ENCODE peak calls at places on chromosomes 16 and 17, in eight cellular contexts. One of them, this sample, is unnamed.
A peak's percentile ranks its signal among the peaks of the same experiment; 100 is the strongest.

GRCh38 chr16:81449241-81449640 is 4.6 kb downstream of the CMIP start:
- DNase-seq in AG20443: no peak
- DNase-seq in NCI-H345: no peak
- DNase-seq in WTC11: no peak
- DNase-seq in progenitor cell of endocrine pancreas: no peak
- DNase-seq in stimulated activated CD8-positive, alpha-beta memory T cell treated with anti-CD3 and anti-CD28 coated beads, Interleukin-2, amount 100 ng/mL, for 1 hour: no peak
- DNase-seq in right atrium auricular region: no peak
- DNase-seq in AG09319: no peak
- DNase-seq in this sample: no peak

GRCh38 chr16:86899757-86900156 is 321.4 kb downstream of the FOXL1 start:
- DNase-seq in NCI-H345: no peak
- DNase-seq in AG09319: no peak
- DNase-seq in progenitor cell of endocrine pancreas: no peak
- DNase-seq in AG20443: no peak
- DNase-seq in WTC11: no peak
- DNase-seq in right atrium auricular region: no peak
- DNase-seq in stimulated activated CD8-positive, alpha-beta memory T cell treated with anti-CD3 and anti-CD28 coated beads, Interleukin-2, amount 100 ng/mL, for 1 hour: no peak
- DNase-seq in this sample: no peak

GRCh38 chr16:49019081-49019633 is 262.5 kb downstream of the CBLN1 start:
- DNase-seq in WTC11: peak; percentile 41
- DNase-seq in progenitor cell of endocrine pancreas: no peak
- DNase-seq in NCI-H345: no peak
- DNase-seq in right atrium auricular region: no peak
- DNase-seq in AG20443: no peak
- DNase-seq in AG09319: no peak
- DNase-seq in stimulated activated CD8-positive, alpha-beta memory T cell treated with anti-CD3 and anti-CD28 coated beads, Interleukin-2, amount 100 ng/mL, for 1 hour: no peak
- DNase-seq in this sample: no peak

GRCh38 chr17:76414334-76415295 is 30.2 kb downstream of the SPHK1 start:
- DNase-seq in AG09319: peak; percentile 47
- DNase-seq in WTC11: no peak
- DNase-seq in stimulated activated CD8-positive, alpha-beta memory T cell treated with anti-CD3 and anti-CD28 coated beads, Interleukin-2, amount 100 ng/mL, for 1 hour: no peak
- DNase-seq in right atrium auricular region: peak; percentile 83
- DNase-seq in progenitor cell of endocrine pancreas: no peak
- DNase-seq in NCI-H345: peak; percentile 81
- DNase-seq in AG20443: peak; percentile 67
- DNase-seq in this sample: no peak

GRCh38 chr17:70318061-70318460 is 148.7 kb downstream of the KCNJ2 start:
- DNase-seq in stimulated activated CD8-positive, alpha-beta memory T cell treated with anti-CD3 and anti-CD28 coated beads, Interleukin-2, amount 100 ng/mL, for 1 hour: no peak
- DNase-seq in progenitor cell of endocrine pancreas: no peak
- DNase-seq in AG09319: no peak
- DNase-seq in WTC11: no peak
- DNase-seq in NCI-H345: no peak
- DNase-seq in right atrium auricular region: no peak
- DNase-seq in AG20443: peak; percentile 48
- DNase-seq in this sample: no peak

GRCh38 chr17:33438136-33438535 is 145.0 kb upstream of the ASIC2 start:
- DNase-seq in progenitor cell of endocrine pancreas: no peak
- DNase-seq in right atrium auricular region: no peak
- DNase-seq in AG09319: no peak
- DNase-seq in AG20443: no peak
- DNase-seq in WTC11: no peak
- DNase-seq in stimulated activated CD8-positive, alpha-beta memory T cell treated with anti-CD3 and anti-CD28 coated beads, Interleukin-2, amount 100 ng/mL, for 1 hour: no peak
- DNase-seq in NCI-H345: no peak
- DNase-seq in this sample: no peak

GRCh38 chr17:11506635-11507034 is 91.6 kb upstream of the DNAH9 start:
- DNase-seq in stimulated activated CD8-positive, alpha-beta memory T cell treated with anti-CD3 and anti-CD28 coated beads, Interleukin-2, amount 100 ng/mL, for 1 hour: no peak
- DNase-seq in AG09319: no peak
- DNase-seq in NCI-H345: no peak
- DNase-seq in WTC11: peak; percentile 13
- DNase-seq in AG20443: no peak
- DNase-seq in progenitor cell of endocrine pancreas: peak; percentile 56
- DNase-seq in right atrium auricular region: no peak
- DNase-seq in this sample: no peak

GRCh38 chr17:43839670-43840101 is 6.7 kb upstream of the MPP3 start:
- DNase-seq in AG20443: no peak
- DNase-seq in AG09319: no peak
- DNase-seq in WTC11: no peak
- DNase-seq in progenitor cell of endocrine pancreas: no peak
- DNase-seq in stimulated activated CD8-positive, alpha-beta memory T cell treated with anti-CD3 and anti-CD28 coated beads, Interleukin-2, amount 100 ng/mL, for 1 hour: no peak
- DNase-seq in NCI-H345: peak; percentile 98
- DNase-seq in right atrium auricular region: no peak
- DNase-seq in this sample: peak; percentile 90

GRCh38 chr16:5032748-5033167 is 977 bp downstream of the NAGPA start:
- DNase-seq in progenitor cell of endocrine pancreas: no peak
- DNase-seq in AG20443: no peak
- DNase-seq in stimulated activated CD8-positive, alpha-beta memory T cell treated with anti-CD3 and anti-CD28 coated beads, Interleukin-2, amount 100 ng/mL, for 1 hour: no peak
- DNase-seq in right atrium auricular region: no peak
- DNase-seq in WTC11: no peak
- DNase-seq in NCI-H345: no peak
- DNase-seq in AG09319: no peak
- DNase-seq in this sample: no peak

GRCh38 chr16:53566568-53566967 is 63.6 kb upstream of the AKTIP start:
- DNase-seq in AG09319: no peak
- DNase-seq in stimulated activated CD8-positive, alpha-beta memory T cell treated with anti-CD3 and anti-CD28 coated beads, Interleukin-2, amount 100 ng/mL, for 1 hour: no peak
- DNase-seq in AG20443: no peak
- DNase-seq in progenitor cell of endocrine pancreas: no peak
- DNase-seq in NCI-H345: no peak
- DNase-seq in right atrium auricular region: no peak
- DNase-seq in WTC11: no peak
- DNase-seq in this sample: no peak

GRCh38 chr17:55285340-55286301 is 20.9 kb downstream of the HLF start:
- DNase-seq in stimulated activated CD8-positive, alpha-beta memory T cell treated with anti-CD3 and anti-CD28 coated beads, Interleukin-2, amount 100 ng/mL, for 1 hour: no peak
- DNase-seq in NCI-H345: peak; percentile 87
- DNase-seq in right atrium auricular region: peak; percentile 97
- DNase-seq in AG09319: no peak
- DNase-seq in progenitor cell of endocrine pancreas: no peak
- DNase-seq in AG20443: no peak
- DNase-seq in WTC11: no peak
- DNase-seq in this sample: peak; percentile 65

GRCh38 chr17:42266918-42267766 is 9.0 kb downstream of the STAT5B start:
- DNase-seq in right atrium auricular region: no peak
- DNase-seq in NCI-H345: no peak
- DNase-seq in stimulated activated CD8-positive, alpha-beta memory T cell treated with anti-CD3 and anti-CD28 coated beads, Interleukin-2, amount 100 ng/mL, for 1 hour: no peak
- DNase-seq in progenitor cell of endocrine pancreas: no peak
- DNase-seq in WTC11: no peak
- DNase-seq in AG20443: peak; percentile 16
- DNase-seq in AG09319: peak; percentile 52
- DNase-seq in this sample: no peak

GRCh38 chr16:49280861-49281331 is 742 bp downstream of the CBLN1 start:
- DNase-seq in NCI-H345: no peak
- DNase-seq in AG09319: no peak
- DNase-seq in progenitor cell of endocrine pancreas: no peak
- DNase-seq in AG20443: no peak
- DNase-seq in right atrium auricular region: no peak
- DNase-seq in WTC11: no peak
- DNase-seq in stimulated activated CD8-positive, alpha-beta memory T cell treated with anti-CD3 and anti-CD28 coated beads, Interleukin-2, amount 100 ng/mL, for 1 hour: no peak
- DNase-seq in this sample: no peak

GRCh38 chr17:57900991-57901743 is 51.3 kb upstream of the MRPS23 start:
- DNase-seq in WTC11: no peak
- DNase-seq in progenitor cell of endocrine pancreas: no peak
- DNase-seq in right atrium auricular region: no peak
- DNase-seq in stimulated activated CD8-positive, alpha-beta memory T cell treated with anti-CD3 and anti-CD28 coated beads, Interleukin-2, amount 100 ng/mL, for 1 hour: no peak
- DNase-seq in AG09319: no peak
- DNase-seq in NCI-H345: peak; percentile 97
- DNase-seq in AG20443: no peak
- DNase-seq in this sample: peak; percentile 96

GRCh38 chr16:29665294-29666077 is 2.4 kb downstream of the SPN start:
- DNase-seq in NCI-H345: no peak
- DNase-seq in stimulated activated CD8-positive, alpha-beta memory T cell treated with anti-CD3 and anti-CD28 coated beads, Interleukin-2, amount 100 ng/mL, for 1 hour: no peak
- DNase-seq in AG09319: no peak
- DNase-seq in progenitor cell of endocrine pancreas: no peak
- DNase-seq in right atrium auricular region: no peak
- DNase-seq in WTC11: no peak
- DNase-seq in AG20443: no peak
- DNase-seq in this sample: no peak

GRCh38 chr17:18877104-18877503 is 19.2 kb downstream of the PRPSAP2 start:
- DNase-seq in NCI-H345: no peak
- DNase-seq in right atrium auricular region: no peak
- DNase-seq in progenitor cell of endocrine pancreas: no peak
- DNase-seq in AG20443: no peak
- DNase-seq in AG09319: no peak
- DNase-seq in stimulated activated CD8-positive, alpha-beta memory T cell treated with anti-CD3 and anti-CD28 coated beads, Interleukin-2, amount 100 ng/mL, for 1 hour: no peak
- DNase-seq in WTC11: no peak
- DNase-seq in this sample: no peak

GRCh38 chr17:33039874-33040273 is 48.2 kb downstream of the SPACA3 start:
- DNase-seq in NCI-H345: no peak
- DNase-seq in AG20443: peak; percentile 44
- DNase-seq in AG09319: peak; percentile 24
- DNase-seq in progenitor cell of endocrine pancreas: no peak
- DNase-seq in WTC11: no peak
- DNase-seq in stimulated activated CD8-positive, alpha-beta memory T cell treated with anti-CD3 and anti-CD28 coated beads, Interleukin-2, amount 100 ng/mL, for 1 hour: no peak
- DNase-seq in right atrium auricular region: peak; percentile 50
- DNase-seq in this sample: no peak

GRCh38 chr17:27873746-27874145 is 19.4 kb downstream of the LYRM9 start:
- DNase-seq in AG09319: no peak
- DNase-seq in NCI-H345: no peak
- DNase-seq in stimulated activated CD8-positive, alpha-beta memory T cell treated with anti-CD3 and anti-CD28 coated beads, Interleukin-2, amount 100 ng/mL, for 1 hour: no peak
- DNase-seq in right atrium auricular region: no peak
- DNase-seq in AG20443: no peak
- DNase-seq in progenitor cell of endocrine pancreas: no peak
- DNase-seq in WTC11: no peak
- DNase-seq in this sample: no peak

GRCh38 chr17:2025622-2026309 is 632 bp upstream of the RTN4RL1 start:
- DNase-seq in progenitor cell of endocrine pancreas: peak; percentile 64
- DNase-seq in stimulated activated CD8-positive, alpha-beta memory T cell treated with anti-CD3 and anti-CD28 coated beads, Interleukin-2, amount 100 ng/mL, for 1 hour: no peak
- DNase-seq in right atrium auricular region: peak; percentile 78
- DNase-seq in WTC11: peak; percentile 62
- DNase-seq in AG20443: peak; percentile 86
- DNase-seq in NCI-H345: peak; percentile 30
- DNase-seq in AG09319: no peak
- DNase-seq in this sample: no peak

GRCh38 chr17:28334666-28335200 is 539 bp downstream of the IFT20 start:
- DNase-seq in NCI-H345: no peak
- DNase-seq in progenitor cell of endocrine pancreas: no peak
- DNase-seq in right atrium auricular region: no peak
- DNase-seq in WTC11: no peak
- DNase-seq in AG20443: no peak
- DNase-seq in stimulated activated CD8-positive, alpha-beta memory T cell treated with anti-CD3 and anti-CD28 coated beads, Interleukin-2, amount 100 ng/mL, for 1 hour: no peak
- DNase-seq in AG09319: no peak
- DNase-seq in this sample: no peak

GRCh38 chr16:35492225-35492624 is 2032.8 kb downstream of the TP53TG3F start:
- DNase-seq in WTC11: no peak
- DNase-seq in AG20443: no peak
- DNase-seq in right atrium auricular region: no peak
- DNase-seq in AG09319: no peak
- DNase-seq in stimulated activated CD8-positive, alpha-beta memory T cell treated with anti-CD3 and anti-CD28 coated beads, Interleukin-2, amount 100 ng/mL, for 1 hour: no peak
- DNase-seq in progenitor cell of endocrine pancreas: no peak
- DNase-seq in NCI-H345: no peak
- DNase-seq in this sample: peak; percentile 46

GRCh38 chr17:40922239-40922638 is 15.2 kb downstream of the KRT23 start:
- DNase-seq in NCI-H345: no peak
- DNase-seq in AG09319: peak; percentile 18
- DNase-seq in AG20443: peak; percentile 91
- DNase-seq in progenitor cell of endocrine pancreas: no peak
- DNase-seq in stimulated activated CD8-positive, alpha-beta memory T cell treated with anti-CD3 and anti-CD28 coated beads, Interleukin-2, amount 100 ng/mL, for 1 hour: no peak
- DNase-seq in WTC11: no peak
- DNase-seq in right atrium auricular region: peak; percentile 71
- DNase-seq in this sample: no peak

GRCh38 chr17:74935048-74935447 is 650 bp upstream of the OTOP3 start:
- DNase-seq in AG20443: no peak
- DNase-seq in NCI-H345: no peak
- DNase-seq in right atrium auricular region: no peak
- DNase-seq in AG09319: no peak
- DNase-seq in stimulated activated CD8-positive, alpha-beta memory T cell treated with anti-CD3 and anti-CD28 coated beads, Interleukin-2, amount 100 ng/mL, for 1 hour: no peak
- DNase-seq in WTC11: no peak
- DNase-seq in progenitor cell of endocrine pancreas: no peak
- DNase-seq in this sample: no peak

GRCh38 chr16:56121156-56121500 is 70.2 kb upstream of the GNAO1 start:
- DNase-seq in AG20443: no peak
- DNase-seq in NCI-H345: no peak
- DNase-seq in stimulated activated CD8-positive, alpha-beta memory T cell treated with anti-CD3 and anti-CD28 coated beads, Interleukin-2, amount 100 ng/mL, for 1 hour: no peak
- DNase-seq in right atrium auricular region: no peak
- DNase-seq in WTC11: no peak
- DNase-seq in progenitor cell of endocrine pancreas: no peak
- DNase-seq in AG09319: no peak
- DNase-seq in this sample: no peak

GRCh38 chr17:77186141-77186604 is 45.4 kb downstream of the SEC14L1 start:
- DNase-seq in AG09319: no peak
- DNase-seq in right atrium auricular region: no peak
- DNase-seq in WTC11: no peak
- DNase-seq in progenitor cell of endocrine pancreas: no peak
- DNase-seq in AG20443: no peak
- DNase-seq in NCI-H345: no peak
- DNase-seq in stimulated activated CD8-positive, alpha-beta memory T cell treated with anti-CD3 and anti-CD28 coated beads, Interleukin-2, amount 100 ng/mL, for 1 hour: no peak
- DNase-seq in this sample: no peak

GRCh38 chr16:8569650-8570338 is 20.5 kb downstream of the TMEM114 start:
- DNase-seq in AG09319: no peak
- DNase-seq in NCI-H345: no peak
- DNase-seq in progenitor cell of endocrine pancreas: no peak
- DNase-seq in stimulated activated CD8-positive, alpha-beta memory T cell treated with anti-CD3 and anti-CD28 coated beads, Interleukin-2, amount 100 ng/mL, for 1 hour: no peak
- DNase-seq in WTC11: peak; percentile 27
- DNase-seq in right atrium auricular region: no peak
- DNase-seq in AG20443: no peak
- DNase-seq in this sample: no peak

This sample was measured in NCI-H774.